ENCODE peak calls at places on chromosomes 13 and 19, in five cellular contexts. One of them, this sample, is unnamed.

GRCh38 chr13:39448831-39449230 is 154.2 kb downstream of the LHFPL6 start:
- DNase-seq in HCT116: no peak
- DNase-seq in suprapubic skin: no peak
- DNase-seq in body of pancreas: no peak
- DNase-seq in IMR-90: no peak
- DNase-seq in this sample: no peak

GRCh38 chr19:8571006-8571411 is 6.2 kb downstream of the MYO1F start:
- DNase-seq in HCT116: no peak
- DNase-seq in suprapubic skin: no peak
- DNase-seq in body of pancreas: no peak
- DNase-seq in IMR-90: peak
- DNase-seq in this sample: no peak

GRCh38 chr13:47632311-47632710 is 368.8 kb downstream of the SUCLA2 start:
- DNase-seq in HCT116: no peak
- DNase-seq in body of pancreas: no peak
- DNase-seq in suprapubic skin: no peak
- DNase-seq in IMR-90: no peak
- DNase-seq in this sample: no peak

GRCh38 chr13:113820813-113821651 is 42.8 kb downstream of the GAS6 start:
- DNase-seq in IMR-90: peak
- DNase-seq in HCT116: no peak
- DNase-seq in suprapubic skin: peak
- DNase-seq in body of pancreas: peak
- DNase-seq in this sample: peak

GRCh38 chr19:56476671-56477428 is at the start of gene ZNF667:
- DNase-seq in HCT116: no peak
- DNase-seq in IMR-90: peak
- DNase-seq in suprapubic skin: no peak
- DNase-seq in body of pancreas: peak
- DNase-seq in this sample: no peak

GRCh38 chr19:15456871-15457700 is 7.3 kb downstream of the RASAL3 start:
- DNase-seq in HCT116: peak
- DNase-seq in suprapubic skin: no peak
- DNase-seq in body of pancreas: peak
- DNase-seq in IMR-90: no peak
- DNase-seq in this sample: peak

GRCh38 chr13:20258208-20258962 is 26.3 kb upstream of the GJB6 start:
- DNase-seq in body of pancreas: no peak
- DNase-seq in suprapubic skin: no peak
- DNase-seq in HCT116: no peak
- DNase-seq in IMR-90: no peak
- DNase-seq in this sample: no peak

GRCh38 chr19:49614096-49614857 is 23.3 kb downstream of the PRR12 start:
- DNase-seq in suprapubic skin: no peak
- DNase-seq in IMR-90: peak
- DNase-seq in HCT116: no peak
- DNase-seq in body of pancreas: no peak
- DNase-seq in this sample: no peak

GRCh38 chr19:53881482-53882390 is at the start of gene PRKCG:
- DNase-seq in HCT116: no peak
- DNase-seq in body of pancreas: peak
- DNase-seq in suprapubic skin: no peak
- DNase-seq in IMR-90: no peak
- DNase-seq in this sample: no peak

GRCh38 chr19:38317104-38317612 is 1.4 kb upstream of the YIF1B start:
- DNase-seq in IMR-90: no peak
- DNase-seq in body of pancreas: no peak
- DNase-seq in HCT116: no peak
- DNase-seq in suprapubic skin: no peak
- DNase-seq in this sample: no peak

GRCh38 chr19:48487944-48488343 is 18.8 kb downstream of the CYTH2 start:
- DNase-seq in IMR-90: peak
- DNase-seq in HCT116: peak
- DNase-seq in suprapubic skin: no peak
- DNase-seq in body of pancreas: peak
- DNase-seq in this sample: peak

GRCh38 chr13:51644649-51645048 is 60.4 kb downstream of the WDFY2 start:
- DNase-seq in body of pancreas: peak
- DNase-seq in HCT116: no peak
- DNase-seq in IMR-90: peak
- DNase-seq in suprapubic skin: no peak
- DNase-seq in this sample: no peak

GRCh38 chr19:39941151-39941550 is 6.7 kb upstream of the FCGBP start:
- DNase-seq in body of pancreas: no peak
- DNase-seq in suprapubic skin: no peak
- DNase-seq in IMR-90: no peak
- DNase-seq in HCT116: no peak
- DNase-seq in this sample: no peak

GRCh38 chr19:9295411-9295849 is 14.2 kb downstream of the ZNF699 start:
- DNase-seq in HCT116: no peak
- DNase-seq in suprapubic skin: no peak
- DNase-seq in IMR-90: no peak
- DNase-seq in body of pancreas: no peak
- DNase-seq in this sample: no peak

GRCh38 chr13:83780201-83780600 is 102.1 kb downstream of the SLITRK1 start:
- DNase-seq in HCT116: peak
- DNase-seq in body of pancreas: peak
- DNase-seq in IMR-90: peak
- DNase-seq in suprapubic skin: no peak
- DNase-seq in this sample: no peak

GRCh38 chr13:103238441-103238840 is 172.2 kb upstream of the SLC10A2 start:
- DNase-seq in HCT116: no peak
- DNase-seq in IMR-90: no peak
- DNase-seq in suprapubic skin: no peak
- DNase-seq in body of pancreas: no peak
- DNase-seq in this sample: no peak

GRCh38 chr19:14475251-14476073 is at the start of gene PTGER1:
- DNase-seq in HCT116: peak
- DNase-seq in IMR-90: peak
- DNase-seq in body of pancreas: no peak
- DNase-seq in suprapubic skin: no peak
- DNase-seq in this sample: no peak

GRCh38 chr19:11781295-11782057 is 14.7 kb downstream of the ZNF441 start:
- DNase-seq in suprapubic skin: no peak
- DNase-seq in HCT116: no peak
- DNase-seq in IMR-90: peak
- DNase-seq in body of pancreas: no peak
- DNase-seq in this sample: no peak

GRCh38 chr13:94301487-94301886 is 178.0 kb downstream of the DCT start:
- DNase-seq in body of pancreas: no peak
- DNase-seq in IMR-90: no peak
- DNase-seq in HCT116: no peak
- DNase-seq in suprapubic skin: no peak
- DNase-seq in this sample: no peak

GRCh38 chr13:74062933-74063332 is 71.3 kb downstream of the KLF12 start:
- DNase-seq in body of pancreas: no peak
- DNase-seq in IMR-90: peak
- DNase-seq in HCT116: no peak
- DNase-seq in suprapubic skin: no peak
- DNase-seq in this sample: no peak

GRCh38 chr19:46191972-46192371 is 37.6 kb upstream of the IGFL1 start:
- DNase-seq in HCT116: no peak
- DNase-seq in suprapubic skin: no peak
- DNase-seq in body of pancreas: no peak
- DNase-seq in IMR-90: no peak
- DNase-seq in this sample: no peak

GRCh38 chr13:113815151-113816058 is 48.5 kb downstream of the GAS6 start:
- DNase-seq in IMR-90: no peak
- DNase-seq in body of pancreas: no peak
- DNase-seq in HCT116: peak
- DNase-seq in suprapubic skin: no peak
- DNase-seq in this sample: no peak

GRCh38 chr13:89550842-89551422 is 1796.6 kb upstream of the MIR17HG start:
- DNase-seq in HCT116: no peak
- DNase-seq in IMR-90: no peak
- DNase-seq in body of pancreas: no peak
- DNase-seq in suprapubic skin: no peak
- DNase-seq in this sample: no peak

GRCh38 chr13:46896346-46897138 is at the start of gene HTR2A:
- DNase-seq in body of pancreas: peak
- DNase-seq in HCT116: no peak
- DNase-seq in IMR-90: peak
- DNase-seq in suprapubic skin: no peak
- DNase-seq in this sample: no peak

DNA sequence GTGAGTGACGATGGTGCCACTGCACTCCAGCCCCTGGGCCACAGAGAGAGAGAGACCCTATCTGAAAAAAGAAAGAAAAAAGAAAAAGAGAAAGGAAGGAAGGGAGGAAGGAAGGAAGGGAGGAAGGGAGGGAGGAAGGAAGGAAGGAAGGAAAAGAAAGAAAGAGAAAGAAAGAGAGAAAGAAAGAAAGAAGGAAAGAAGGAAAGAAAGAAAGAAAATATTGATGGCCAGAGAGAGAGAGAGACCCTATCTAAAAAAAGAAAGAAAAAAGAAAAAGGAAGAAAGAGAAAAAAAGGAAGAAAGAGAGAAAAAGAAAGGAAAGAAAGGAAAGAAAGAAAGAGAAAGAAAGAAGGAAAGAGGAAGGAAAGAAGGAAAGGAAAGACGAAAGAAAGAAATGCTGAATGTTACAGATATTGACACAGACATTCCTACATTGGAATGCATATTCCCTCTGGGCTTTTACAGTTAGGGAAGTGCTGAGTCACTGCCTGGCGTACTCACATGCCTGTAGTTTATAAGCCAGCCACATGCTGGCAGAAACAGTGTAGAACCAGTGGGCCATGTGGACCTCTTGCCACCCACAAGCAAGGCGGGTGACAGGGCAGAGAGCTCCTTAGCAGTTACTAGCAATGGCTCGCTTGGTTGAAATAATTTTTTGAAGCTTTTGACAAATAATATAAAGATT is 34.6 kb upstream of the SLC46A3 start:
- DNase-seq in suprapubic skin: no peak
- DNase-seq in body of pancreas: peak
- DNase-seq in IMR-90: peak
- DNase-seq in HCT116: peak
- DNase-seq in this sample: peak
- TF ChIP-seq CTCF in suprapubic skin: no peak
- TF ChIP-seq CTCF in body of pancreas: no peak
- TF ChIP-seq CTCF in IMR-90: peak
- TF ChIP-seq CTCF in HCT116: no peak
- TF ChIP-seq CTCF in this sample: no peak

DNA sequence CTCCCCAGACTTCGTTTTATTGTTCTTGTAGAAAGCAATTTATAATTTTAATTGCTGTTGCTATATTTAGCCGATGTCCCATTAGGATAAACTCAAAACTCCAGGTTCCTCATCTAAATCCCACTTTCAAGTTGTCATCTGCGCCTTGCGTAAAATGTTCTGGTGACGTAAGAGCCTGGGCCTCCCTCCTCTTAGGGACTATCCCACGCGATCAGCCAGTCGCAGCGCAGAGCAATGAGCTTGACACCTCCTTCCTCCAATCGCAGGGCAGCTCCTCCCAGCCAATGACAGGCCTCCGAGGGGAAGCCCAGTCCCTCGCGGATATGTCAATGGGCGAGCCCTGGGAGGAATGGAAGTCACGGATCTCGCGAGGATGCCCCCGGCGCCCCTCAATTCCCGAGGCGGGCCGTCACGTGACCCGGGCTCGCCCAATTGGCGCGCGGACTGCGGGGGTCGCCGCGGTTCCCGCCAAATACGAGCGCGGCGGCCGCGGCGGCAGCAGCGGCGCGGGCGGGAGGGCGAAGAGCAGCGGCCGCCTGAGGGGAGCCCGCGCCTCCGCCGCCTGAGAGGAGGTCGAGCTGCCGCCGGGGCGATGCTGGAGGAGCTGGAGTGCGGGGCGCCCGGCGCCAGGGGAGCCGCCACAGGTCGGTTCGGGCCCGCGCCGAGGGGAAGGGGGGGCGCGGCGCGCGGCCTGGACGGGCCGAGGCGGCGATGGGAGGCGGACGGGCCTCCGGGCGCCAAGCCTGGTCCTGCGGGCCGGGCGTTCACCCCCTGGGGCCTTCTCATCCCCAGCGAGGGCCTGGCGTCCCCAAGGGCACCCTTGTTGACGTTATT is at the start of gene CHAF1A:
- DNase-seq in suprapubic skin: peak
- DNase-seq in HCT116: peak
- DNase-seq in IMR-90: peak
- DNase-seq in body of pancreas: peak
- DNase-seq in this sample: peak
- TF ChIP-seq POLR2A in suprapubic skin: no peak
- TF ChIP-seq POLR2A in HCT116: peak
- TF ChIP-seq POLR2A in IMR-90: peak
- TF ChIP-seq POLR2A in body of pancreas: peak
- TF ChIP-seq POLR2A in this sample: no peak

GRCh38 chr19:29256516-29256915 is 43.6 kb upstream of the UQCRFS1 start:
- DNase-seq in suprapubic skin: no peak
- DNase-seq in IMR-90: no peak
- DNase-seq in HCT116: no peak
- DNase-seq in body of pancreas: no peak
- DNase-seq in this sample: no peak

GRCh38 chr19:29259867-29260281 is 46.9 kb upstream of the UQCRFS1 start:
- DNase-seq in HCT116: no peak
- DNase-seq in IMR-90: no peak
- DNase-seq in suprapubic skin: no peak
- DNase-seq in body of pancreas: no peak
- DNase-seq in this sample: no peak

GRCh38 chr19:29262085-29262484 is 49.1 kb upstream of the UQCRFS1 start:
- DNase-seq in suprapubic skin: no peak
- DNase-seq in body of pancreas: no peak
- DNase-seq in HCT116: no peak
- DNase-seq in IMR-90: no peak
- DNase-seq in this sample: no peak

GRCh38 chr19:29260477-29261317 is 47.7 kb upstream of the UQCRFS1 start:
- DNase-seq in body of pancreas: peak
- DNase-seq in suprapubic skin: no peak
- DNase-seq in IMR-90: peak
- DNase-seq in HCT116: peak
- DNase-seq in this sample: peak

GRCh38 chr19:29259153-29259552 is 46.2 kb upstream of the UQCRFS1 start:
- DNase-seq in suprapubic skin: no peak
- DNase-seq in HCT116: no peak
- DNase-seq in IMR-90: no peak
- DNase-seq in body of pancreas: no peak
- DNase-seq in this sample: no peak
- TF ChIP-seq CTCF in suprapubic skin: no peak
- TF ChIP-seq CTCF in HCT116: peak
- TF ChIP-seq CTCF in IMR-90: peak
- TF ChIP-seq CTCF in body of pancreas: no peak
- TF ChIP-seq CTCF in this sample: no peak

GRCh38 chr13:49995535-49996165 is 1.2 kb upstream of the TRIM13 start:
- DNase-seq in HCT116: no peak
- DNase-seq in IMR-90: no peak
- DNase-seq in suprapubic skin: no peak
- DNase-seq in body of pancreas: no peak
- DNase-seq in this sample: no peak

GRCh38 chr13:49998714-49999624 is 2.1 kb downstream of the TRIM13 start:
- DNase-seq in HCT116: no peak
- DNase-seq in suprapubic skin: no peak
- DNase-seq in body of pancreas: no peak
- DNase-seq in IMR-90: no peak
- DNase-seq in this sample: no peak

GRCh38 chr13:49997935-49998334 is 1.1 kb downstream of the TRIM13 start:
- DNase-seq in HCT116: no peak
- DNase-seq in IMR-90: no peak
- DNase-seq in body of pancreas: no peak
- DNase-seq in suprapubic skin: no peak
- DNase-seq in this sample: no peak

GRCh38 chr13:49996166-49996915 is 501 bp upstream of the TRIM13 start:
- DNase-seq in IMR-90: peak
- DNase-seq in suprapubic skin: peak
- DNase-seq in body of pancreas: peak
- DNase-seq in HCT116: peak
- DNase-seq in this sample: peak

GRCh38 chr13:49996951-49997895 is at the start of gene TRIM13:
- DNase-seq in body of pancreas: peak
- DNase-seq in suprapubic skin: peak
- DNase-seq in IMR-90: peak
- DNase-seq in HCT116: peak
- DNase-seq in this sample: peak
- TF ChIP-seq POLR2A in body of pancreas: peak
- TF ChIP-seq POLR2A in suprapubic skin: peak
- TF ChIP-seq POLR2A in IMR-90: peak
- TF ChIP-seq POLR2A in HCT116: no peak
- TF ChIP-seq POLR2A in this sample: no peak

This sample was measured in lower leg skin.